ENCODE peak calls at places on chromosomes 5 and 9, in nine cellular contexts. U is kidney tubule cell; Q is SJSA1; S is HCT116; F is posterior cingulate gyrus; W is stimulated activated CD8-positive, alpha-beta memory T cell treated with anti-CD3 and anti-CD28 coated beads, Interleukin-4, amount 100 ng/mL, for 48 hours; X is CD4-positive, alpha-beta memory T cell; O is PC-9; P is NCI-H345. D is an unnamed sample.

GRCh38 chr9:87266697-87267096 is 231.0 kb upstream of the DAPK1 start:
- DNase-seq in U (no peak), Q (no peak), S (no peak), F (no peak), W (no peak), X (no peak), O (no peak), P (no peak), D (no peak)

GRCh38 chr9:17134396-17134842 is 421 bp upstream of the CNTLN start:
- DNase-seq in U (no peak), Q (no peak), S (no peak), F (no peak), W (no peak), X (no peak), O (no peak), P (no peak), D (no peak)

GRCh38 chr5:177431317-177432142 is 5.1 kb downstream of the GRK6 start:
- DNase-seq in U (no peak), Q (no peak), S (no peak), F (no peak), W (peak), X (peak), O (no peak), P (no peak), D (no peak)

GRCh38 chr9:84773023-84773422 is 103.5 kb downstream of the NTRK2 start:
- DNase-seq in U (peak), Q (peak), S (no peak), F (no peak), W (no peak), X (no peak), O (no peak), P (no peak), D (no peak)

GRCh38 chr5:34598177-34598794 is 57.8 kb upstream of the RAI14 start:
- DNase-seq in U (peak), Q (peak), S (peak), F (no peak), W (no peak), X (no peak), O (peak), P (no peak), D (no peak)

GRCh38 chr5:54311178-54311811 is 922 bp upstream of the ARL15 start:
- DNase-seq in U (peak), Q (peak), S (no peak), F (no peak), W (no peak), X (peak), O (peak), P (peak), D (no peak)

GRCh38 chr9:125785187-125785840 is 38.1 kb downstream of the PBX3 start:
- DNase-seq in U (no peak), Q (no peak), S (no peak), F (no peak), W (peak), X (no peak), O (no peak), P (no peak), D (no peak)

GRCh38 chr5:36041537-36041845 is 25.2 kb downstream of the UGT3A2 start:
- DNase-seq in U (no peak), Q (no peak), S (no peak), F (no peak), W (no peak), X (no peak), O (no peak), P (no peak), D (no peak)

GRCh38 chr5:131514316-131515275 is 120.4 kb downstream of the RAPGEF6 start:
- DNase-seq in U (peak), Q (peak), S (no peak), F (no peak), W (no peak), X (peak), O (no peak), P (no peak), D (no peak)

GRCh38 chr5:18305288-18305899 is 671.1 kb downstream of the TAF11L14 start:
- DNase-seq in U (peak), Q (peak), S (no peak), F (no peak), W (no peak), X (no peak), O (no peak), P (peak), D (no peak)

GRCh38 chr5:52915176-52915875 is 73.8 kb upstream of the ITGA2 start:
- DNase-seq in U (peak), Q (peak), S (peak), F (no peak), W (peak), X (peak), O (peak), P (peak), D (peak)

GRCh38 chr5:113034182-113034773 is 57.7 kb downstream of the DCP2 start:
- DNase-seq in U (peak), Q (peak), S (no peak), F (no peak), W (no peak), X (no peak), O (no peak), P (no peak), D (no peak)

GRCh38 chr5:94564812-94565211 is 53.6 kb downstream of the KIAA0825 start:
- DNase-seq in U (no peak), Q (no peak), S (no peak), F (no peak), W (no peak), X (no peak), O (no peak), P (no peak), D (no peak)

GRCh38 chr5:176620333-176620981 is 9.9 kb downstream of the SNCB start:
- DNase-seq in U (no peak), Q (no peak), S (no peak), F (no peak), W (no peak), X (no peak), O (no peak), P (no peak), D (no peak)

GRCh38 chr5:139569276-139569955 is 8.3 kb downstream of the UBE2D2 start:
- DNase-seq in U (peak), Q (no peak), S (no peak), F (no peak), W (no peak), X (no peak), O (no peak), P (no peak), D (no peak)

GRCh38 chr9:87497604-87498045 is at the start of gene DAPK1:
- DNase-seq in U (peak), Q (peak), S (peak), F (peak), W (peak), X (no peak), O (peak), P (peak), D (peak)

GRCh38 chr9:131612851-131613250 is 67.5 kb downstream of the PRRT1B start:
- DNase-seq in U (no peak), Q (no peak), S (no peak), F (no peak), W (no peak), X (no peak), O (no peak), P (no peak), D (no peak)

GRCh38 chr9:80407220-80407619 is 835.5 kb downstream of the TLE4 start:
- DNase-seq in U (no peak), Q (no peak), S (no peak), F (no peak), W (no peak), X (no peak), O (no peak), P (no peak), D (no peak)

GRCh38 chr5:89929173-89929572 is 480.4 kb downstream of the CETN3 start:
- DNase-seq in U (no peak), Q (no peak), S (peak), F (no peak), W (no peak), X (no peak), O (no peak), P (no peak), D (no peak)

GRCh38 chr5:146499680-146500079 is 16.3 kb downstream of the GPR151 start:
- DNase-seq in U (no peak), Q (no peak), S (no peak), F (no peak), W (no peak), X (no peak), O (no peak), P (no peak), D (no peak)

GRCh38 chr5:179906795-179907569 is 715 bp downstream of the TBC1D9B start:
- DNase-seq in U (peak), Q (peak), S (no peak), F (no peak), W (peak), X (peak), O (peak), P (peak), D (no peak)

GRCh38 chr5:30874234-30875034 is 319.1 kb upstream of the CDH6 start:
- DNase-seq in U (no peak), Q (no peak), S (no peak), F (no peak), W (no peak), X (no peak), O (no peak), P (no peak), D (no peak)

GRCh38 chr9:4293293-4293931 is 6.5 kb downstream of the GLIS3 start:
- DNase-seq in U (peak), Q (peak), S (peak), F (no peak), W (no peak), X (no peak), O (peak), P (no peak), D (no peak)

GRCh38 chr9:124503713-124504529 is 3.3 kb downstream of the NR5A1 start:
- DNase-seq in U (no peak), Q (no peak), S (no peak), F (no peak), W (no peak), X (no peak), O (no peak), P (peak), D (no peak)

GRCh38 chr5:84430863-84431663 is 46.4 kb upstream of the EDIL3 start:
- DNase-seq in U (no peak), Q (no peak), S (no peak), F (no peak), W (no peak), X (no peak), O (peak), P (peak), D (no peak)

GRCh38 chr5:110865400-110866094 is 126.7 kb downstream of the SLC25A46 start:
- DNase-seq in U (peak), Q (no peak), S (peak), F (no peak), W (peak), X (no peak), O (no peak), P (no peak), D (no peak)

GRCh38 chr5:100827481-100827889 is 75.6 kb downstream of the ST8SIA4 start:
- DNase-seq in U (peak), Q (no peak), S (no peak), F (no peak), W (no peak), X (no peak), O (no peak), P (peak), D (no peak)

GRCh38 chr9:33106827-33107621 is 30.6 kb upstream of the SMU1 start:
- DNase-seq in U (peak), Q (no peak), S (no peak), F (no peak), W (no peak), X (no peak), O (peak), P (no peak), D (no peak)

GRCh38 chr5:124057161-124057814 is 545.3 kb downstream of the CSNK1G3 start:
- DNase-seq in U (peak), Q (no peak), S (no peak), F (no peak), W (no peak), X (no peak), O (peak), P (peak), D (no peak)

GRCh38 chr5:38453506-38453905 is 102.9 kb downstream of the LIFR start:
- DNase-seq in U (no peak), Q (no peak), S (no peak), F (no peak), W (peak), X (peak), O (no peak), P (no peak), D (peak)

GRCh38 chr9:79660615-79661014 is 88.8 kb downstream of the TLE4 start:
- DNase-seq in U (no peak), Q (no peak), S (no peak), F (no peak), W (no peak), X (no peak), O (no peak), P (peak), D (no peak)

GRCh38 chr9:133341369-133342082 is 5.5 kb upstream of the SURF6 start:
- DNase-seq in U (no peak), Q (no peak), S (no peak), F (no peak), W (no peak), X (no peak), O (no peak), P (no peak), D (peak)

GRCh38 chr5:129359450-129359849 is 100.6 kb upstream of the ADAMTS19 start:
- DNase-seq in U (no peak), Q (no peak), S (no peak), F (no peak), W (no peak), X (no peak), O (no peak), P (no peak), D (no peak)

GRCh38 chr5:158899201-158899600 is 200.5 kb downstream of the EBF1 start:
- DNase-seq in U (no peak), Q (peak), S (no peak), F (no peak), W (no peak), X (no peak), O (no peak), P (no peak), D (no peak)

GRCh38 chr5:103561670-103562069 is 919 bp downstream of the NUDT12 start:
- DNase-seq in U (peak), Q (peak), S (no peak), F (no peak), W (no peak), X (no peak), O (no peak), P (no peak), D (no peak)

GRCh38 chr5:139118804-139119203 is 79.4 kb downstream of the SIL1 start:
- DNase-seq in U (no peak), Q (no peak), S (no peak), F (no peak), W (no peak), X (no peak), O (no peak), P (no peak), D (no peak)

GRCh38 chr9:86713456-86713855 is 233.8 kb downstream of the GAS1 start:
- DNase-seq in U (peak), Q (no peak), S (no peak), F (no peak), W (no peak), X (no peak), O (peak), P (no peak), D (no peak)

GRCh38 chr9:135662758-135663450 is at the start of gene LCN9:
- DNase-seq in U (no peak), Q (no peak), S (no peak), F (peak), W (no peak), X (no peak), O (no peak), P (no peak), D (no peak)